ENCODE peak calls at places on chromosome 19, in six cellular contexts. H, K, W, T, Y and J are unnamed samples.

GRCh38 chr19:19656451-19657396 is 6.8 kb downstream of the ATP13A1 start:
- DNase-seq in H (no peak), K (no peak), W (no peak), T (no peak), Y (no peak), J (no peak)

GRCh38 chr19:1105873-1106840 is 2.4 kb downstream of the GPX4 start:
- DNase-seq in H (no peak), K (no peak), W (peak; percentile 24), T (no peak), Y (no peak), J (no peak)

GRCh38 chr19:42831221-42832019 is 48.1 kb downstream of the PSG1 start:
- DNase-seq in H (no peak), K (no peak), W (no peak), T (no peak), Y (no peak), J (no peak)

GRCh38 chr19:6744381-6745288 is 5.2 kb downstream of the TRIP10 start:
- DNase-seq in H (peak; percentile 91), K (no peak), W (peak; percentile 86), T (peak; percentile 79), Y (peak; percentile 82), J (peak; percentile 96)

GRCh38 chr19:29523568-29523967 is 2.2 kb upstream of the VSTM2B start:
- DNase-seq in H (no peak), K (no peak), W (no peak), T (no peak), Y (no peak), J (no peak)

GRCh38 chr19:43476606-43477005 is 11.2 kb upstream of the LYPD3 start:
- DNase-seq in H (peak; percentile 78), K (no peak), W (peak; percentile 96), T (no peak), Y (peak; percentile 88), J (peak; percentile 62)

GRCh38 chr19:932647-933552 is 7.1 kb downstream of the ARID3A start:
- DNase-seq in H (peak; percentile 93), K (peak; percentile 58), W (peak; percentile 93), T (no peak), Y (peak; percentile 94), J (peak; percentile 97)

GRCh38 chr19:38367041-38367440 is 7.3 kb upstream of the PSMD8 start:
- DNase-seq in H (no peak), K (no peak), W (no peak), T (no peak), Y (no peak), J (no peak)

GRCh38 chr19:48571378-48572162 is 19.6 kb downstream of the SULT2B1 start:
- DNase-seq in H (no peak), K (no peak), W (no peak), T (no peak), Y (no peak), J (no peak)

GRCh38 chr19:36245210-36246005 is 30.5 kb downstream of the ZNF146 start:
- DNase-seq in H (no peak), K (no peak), W (no peak), T (no peak), Y (peak; percentile 28), J (peak; percentile 45)

GRCh38 chr19:584240-585001 is 5.3 kb upstream of the HCN2 start:
- DNase-seq in H (peak; percentile 35), K (peak; percentile 68), W (no peak), T (peak; percentile 67), Y (peak; percentile 39), J (no peak)

GRCh38 chr19:7973883-7974282 is 30.4 kb upstream of the TIMM44 start:
- DNase-seq in H (no peak), K (no peak), W (no peak), T (no peak), Y (no peak), J (no peak)

GRCh38 chr19:30602661-30603322 is 230.6 kb downstream of the ZNF536 start:
- DNase-seq in H (no peak), K (no peak), W (no peak), T (no peak), Y (no peak), J (no peak)

GRCh38 chr19:42693760-42694350 is 46.4 kb downstream of the PSG3 start:
- DNase-seq in H (peak; percentile 65), K (peak; percentile 41), W (peak; percentile 54), T (no peak), Y (peak; percentile 32), J (peak; percentile 76)

GRCh38 chr19:53942001-53942786 is 20.5 kb upstream of the CACNG8 start:
- DNase-seq in H (peak; percentile 39), K (no peak), W (no peak), T (peak; percentile 24), Y (no peak), J (peak; percentile 26)

GRCh38 chr19:10551698-10552301 is 8.1 kb downstream of the ATG4D start:
- DNase-seq in H (peak; percentile 58), K (peak; percentile 56), W (peak; percentile 41), T (no peak), Y (peak; percentile 22), J (peak; percentile 56)

GRCh38 chr19:16257509-16258002 is 59.8 kb downstream of the AP1M1 start:
- DNase-seq in H (no peak), K (no peak), W (no peak), T (no peak), Y (no peak), J (no peak)

GRCh38 chr19:3369337-3370213 is 3.2 kb downstream of the NFIC start:
- DNase-seq in H (peak; percentile 49), K (peak; percentile 61), W (peak; percentile 73), T (peak; percentile 76), Y (peak; percentile 73), J (peak; percentile 50)

GRCh38 chr19:3367572-3368440 is 1.4 kb downstream of the NFIC start:
- DNase-seq in H (no peak), K (peak; percentile 29), W (no peak), T (no peak), Y (no peak), J (no peak)

GRCh38 chr19:3370214-3370720 is 3.9 kb downstream of the NFIC start:
- DNase-seq in H (no peak), K (no peak), W (no peak), T (peak; percentile 49), Y (peak; percentile 54), J (no peak)

GRCh38 chr19:3368441-3368795 is 2.0 kb downstream of the NFIC start:
- DNase-seq in H (no peak), K (no peak), W (no peak), T (no peak), Y (no peak), J (no peak)

DNA sequence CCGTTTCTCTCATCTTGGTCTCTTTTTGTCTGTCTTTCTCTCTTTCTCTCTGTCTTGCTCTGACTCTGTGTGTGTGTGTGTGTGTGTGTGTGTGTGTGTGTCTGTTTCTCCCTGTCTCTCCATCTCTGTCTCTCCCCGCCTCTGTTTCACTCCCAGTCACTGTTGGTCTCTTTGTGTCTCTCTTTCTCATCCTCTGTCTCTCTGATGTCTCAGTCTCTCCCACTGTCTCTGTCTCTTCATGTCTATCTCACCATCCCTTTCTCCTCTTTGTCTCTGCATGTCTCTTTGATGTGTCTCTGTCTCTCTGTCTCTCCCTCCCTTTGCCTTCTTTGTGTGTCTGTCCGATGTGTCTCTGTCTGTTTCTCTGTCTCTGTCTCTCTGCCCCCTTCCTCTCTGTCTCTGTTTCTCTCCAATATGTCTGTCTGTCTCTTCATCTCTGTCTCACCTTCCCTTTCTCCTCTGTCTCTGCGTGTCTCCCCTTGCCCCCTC is 2.5 kb downstream of the NFIC start:
- DNase-seq in H (peak; percentile 57), K (peak; percentile 44), W (peak; percentile 61), T (no peak), Y (peak; percentile 55), J (peak; percentile 60)
- H3K4me3 ChIP-seq in H (peak overlapping the region; percentile 87), K (peak overlapping the region; percentile 97), W (peak overlapping the region; percentile 86), T (no peak overlapping the region), Y (peak overlapping the region; percentile 93), J (peak overlapping the region; percentile 82)

GRCh38 chr19:2628597-2628996 is 73.9 kb downstream of the GNG7 start:
- DNase-seq in H (no peak), K (no peak), W (no peak), T (no peak), Y (no peak), J (no peak)

GRCh38 chr19:2630352-2631001 is 72.0 kb downstream of the GNG7 start:
- DNase-seq in H (no peak), K (no peak), W (no peak), T (no peak), Y (no peak), J (no peak)

GRCh38 chr19:2633693-2634075 is 68.8 kb downstream of the GNG7 start:
- DNase-seq in H (no peak), K (no peak), W (no peak), T (no peak), Y (no peak), J (no peak)

GRCh38 chr19:2629491-2630351 is 72.8 kb downstream of the GNG7 start:
- DNase-seq in H (no peak), K (no peak), W (no peak), T (no peak), Y (no peak), J (no peak)

GRCh38 chr19:2631213-2631821 is 71.2 kb downstream of the GNG7 start:
- DNase-seq in H (peak; percentile 49), K (peak; percentile 77), W (peak; percentile 5), T (no peak), Y (peak; percentile 48), J (peak; percentile 25)
- TF ChIP-seq CTCF in H (no peak), K (no peak), W (no peak), T (no peak), Y (no peak), J (no peak)

GRCh38 chr19:13209797-13210775 is 59.9 kb downstream of the IER2 start:
- DNase-seq in H (no peak), K (no peak), W (no peak), T (no peak), Y (no peak), J (no peak)

GRCh38 chr19:13208131-13208963 is 58.1 kb downstream of the IER2 start:
- DNase-seq in H (peak; percentile 78), K (peak; percentile 90), W (peak; percentile 76), T (no peak), Y (peak; percentile 88), J (peak; percentile 75)

GRCh38 chr19:13208964-13209796 is 59.0 kb downstream of the IER2 start:
- DNase-seq in H (no peak), K (peak; percentile 52), W (no peak), T (no peak), Y (no peak), J (peak; percentile 20)

GRCh38 chr19:13206581-13206980 is 56.4 kb downstream of the IER2 start:
- DNase-seq in H (no peak), K (no peak), W (no peak), T (no peak), Y (no peak), J (no peak)

GRCh38 chr19:13207237-13208130 is 57.3 kb downstream of the IER2 start:
- DNase-seq in H (peak; percentile 11), K (peak; percentile 63), W (peak; percentile 54), T (peak; percentile 73), Y (no peak), J (peak; percentile 58)
- H3K4me3 ChIP-seq in H (peak overlapping the region; percentile 30), K (peak overlapping the region; percentile 56), W (peak overlapping the region; percentile 45), T (no peak overlapping the region), Y (peak overlapping the region; percentile 31), J (peak overlapping the region; percentile 27)

GRCh38 chr19:39840492-39840891 is 5.7 kb downstream of the FBL start:
- DNase-seq in H (no peak), K (no peak), W (no peak), T (no peak), Y (no peak), J (no peak)

GRCh38 chr19:39841041-39841440 is 5.1 kb downstream of the FBL start:
- DNase-seq in H (no peak), K (no peak), W (no peak), T (no peak), Y (no peak), J (no peak)

GRCh38 chr19:39843919-39844793 is 2.0 kb downstream of the FBL start:
- DNase-seq in H (peak; percentile 71), K (peak; percentile 73), W (peak; percentile 60), T (peak; percentile 65), Y (peak; percentile 63), J (no peak)

GRCh38 chr19:39845172-39845571 is 1.0 kb downstream of the FBL start:
- DNase-seq in H (no peak), K (no peak), W (no peak), T (no peak), Y (no peak), J (no peak)

GRCh38 chr19:39842693-39843435 is 3.3 kb downstream of the FBL start:
- DNase-seq in H (no peak), K (no peak), W (no peak), T (no peak), Y (no peak), J (no peak)
- TF ChIP-seq CTCF in H (no peak), K (no peak), W (no peak), T (no peak), Y (no peak), J (no peak)